ENCODE peak calls at places on chromosomes 6 and 20, in four cellular contexts. B is GM10248, Z is RPMI7951, S is KBM-7. H is an unnamed sample.

GRCh38 chr6:113997106-113997505 is 26.2 kb upstream of the HDAC2 start:
- DNase-seq in B (no peak), Z (peak), S (no peak), H (no peak)

GRCh38 chr20:31704225-31705119 is 18.2 kb downstream of the BCL2L1 start:
- DNase-seq in B (no peak), Z (peak), S (no peak), H (peak)

GRCh38 chr6:22057962-22058361 is 238.9 kb downstream of the PRL start:
- DNase-seq in B (no peak), Z (no peak), S (no peak), H (no peak)

GRCh38 chr6:157403011-157403683 is 22.2 kb downstream of the ZDHHC14 start:
- DNase-seq in B (no peak), Z (no peak), S (no peak), H (no peak)

GRCh38 chr6:95321106-95321505 is 256.2 kb upstream of the MANEA start:
- DNase-seq in B (no peak), Z (no peak), S (no peak), H (no peak)

GRCh38 chr20:41619360-41620115 is 1.4 kb upstream of the CHD6 start:
- DNase-seq in B (no peak), Z (no peak), S (no peak), H (peak)

GRCh38 chr6:156933201-156934053 is 156.2 kb downstream of the ARID1B start:
- DNase-seq in B (no peak), Z (no peak), S (peak), H (peak)

GRCh38 chr20:43379239-43379917 is 78.3 kb upstream of the SRSF6 start:
- DNase-seq in B (no peak), Z (peak), S (no peak), H (no peak)

GRCh38 chr20:58600756-58601155 is 50.3 kb upstream of the STX16 start:
- DNase-seq in B (no peak), Z (no peak), S (no peak), H (no peak)

GRCh38 chr6:57173056-57173885 is 1.1 kb downstream of the BAG2 start:
- DNase-seq in B (peak), Z (peak), S (peak), H (peak)

GRCh38 chr20:37414133-37414532 is 68.2 kb downstream of the SRC start:
- DNase-seq in B (no peak), Z (no peak), S (no peak), H (peak)

GRCh38 chr6:25278914-25279747 is at the start of gene CARMIL1:
- DNase-seq in B (peak), Z (peak), S (peak), H (peak)

GRCh38 chr20:7930386-7930785 is 9.9 kb downstream of the HAO1 start:
- DNase-seq in B (no peak), Z (no peak), S (peak), H (no peak)

GRCh38 chr6:43668151-43669028 is 19.2 kb downstream of the MRPS18A start:
- DNase-seq in B (peak), Z (peak), S (peak), H (peak)

GRCh38 chr20:20089018-20089417 is 36.7 kb downstream of the CFAP61 start:
- DNase-seq in B (no peak), Z (no peak), S (no peak), H (no peak)

GRCh38 chr20:8583209-8584106 is 451.4 kb downstream of the PLCB1 start:
- DNase-seq in B (no peak), Z (peak), S (no peak), H (no peak)

GRCh38 chr20:53899351-53900167 is 170.8 kb downstream of the BCAS1 start:
- DNase-seq in B (peak), Z (peak), S (peak), H (no peak)

GRCh38 chr6:71902261-71902660 is 15.9 kb downstream of the RIMS1 start:
- DNase-seq in B (no peak), Z (no peak), S (no peak), H (no peak)

GRCh38 chr6:165833355-165833754 is 170.3 kb upstream of the PDE10A start:
- DNase-seq in B (no peak), Z (no peak), S (no peak), H (no peak)

GRCh38 chr6:4055420-4056041 is 23.4 kb downstream of the FAM217A start:
- DNase-seq in B (no peak), Z (peak), S (peak), H (no peak)

GRCh38 chr6:156427345-156427744 is 349.8 kb upstream of the ARID1B start:
- DNase-seq in B (no peak), Z (peak), S (no peak), H (no peak)

GRCh38 chr6:125728739-125729138 is 20.7 kb upstream of the HEY2 start:
- DNase-seq in B (no peak), Z (no peak), S (no peak), H (no peak)

GRCh38 chr6:150881911-150882481 is 16.5 kb downstream of the MTHFD1L start:
- DNase-seq in B (no peak), Z (peak), S (no peak), H (peak)

GRCh38 chr6:81768150-81768942 is 15.9 kb upstream of the TENT5A start:
- DNase-seq in B (no peak), Z (no peak), S (no peak), H (no peak)

GRCh38 chr6:33406161-33406560 is 4.7 kb upstream of the PHF1 start:
- DNase-seq in B (no peak), Z (no peak), S (no peak), H (no peak)

GRCh38 chr20:52425253-52425652 is 233.7 kb upstream of the ZFP64 start:
- DNase-seq in B (no peak), Z (no peak), S (no peak), H (no peak)

GRCh38 chr20:61263084-61263695 is 11.1 kb downstream of the CDH4 start:
- DNase-seq in B (no peak), Z (no peak), S (peak), H (peak)

GRCh38 chr6:169857343-169858292 is 106.2 kb downstream of the ERMARD start:
- DNase-seq in B (no peak), Z (no peak), S (no peak), H (no peak)

GRCh38 chr6:27809939-27810767 is 102.0 kb downstream of the OR2B2 start:
- DNase-seq in B (peak), Z (peak), S (peak), H (peak)

GRCh38 chr6:125604257-125604656 is 145.2 kb upstream of the HEY2 start:
- DNase-seq in B (no peak), Z (no peak), S (no peak), H (no peak)

H was measured in endodermal cell.